ENCODE peak calls at places on chromosome 2, in ten cellular contexts. U is vagina; M is right lobe of liver; R is IMR-90; Q is tibial nerve; I is HL-60; E is right cardiac atrium; T is bronchial epithelial cell; H is CD8-positive, alpha-beta T cell; W is prostate gland. J is an unnamed sample. For H3K27me3, the result is how much of the 10 kb centered on the place peaks cover.

GRCh38 chr2:48532174-48532573 is 2.2 kb downstream of the STON1 start:
- DNase-seq in U (no peak), M (no peak), R (no peak), Q (no peak), I (no peak), E (no peak), T (no peak), H (no peak), W (no peak), J (no peak)

GRCh38 chr2:222756951-222757645 is 85.6 kb downstream of the MOGAT1 start:
- DNase-seq in U (no peak), M (no peak), R (peak), Q (no peak), I (no peak), E (no peak), T (peak), H (no peak), W (no peak), J (no peak)

GRCh38 chr2:2750867-2751714 is 420.0 kb upstream of the MYT1L start:
- DNase-seq in U (no peak), M (no peak), R (no peak), Q (no peak), I (no peak), E (no peak), T (no peak), H (no peak), W (no peak), J (no peak)

GRCh38 chr2:7992612-7993596 is 689.0 kb upstream of the ID2 start:
- DNase-seq in U (no peak), M (no peak), R (peak), Q (no peak), I (peak), E (no peak), T (peak), H (no peak), W (no peak), J (no peak)

GRCh38 chr2:88852753-88853402 is 161.4 kb downstream of the RPIA start:
- DNase-seq in U (no peak), M (no peak), R (no peak), Q (no peak), I (no peak), E (peak), T (no peak), H (no peak), W (no peak), J (no peak)

GRCh38 chr2:54695378-54695777 is 28.1 kb upstream of the EML6 start:
- DNase-seq in U (no peak), M (no peak), R (no peak), Q (no peak), I (no peak), E (no peak), T (no peak), H (no peak), W (no peak), J (no peak)

GRCh38 chr2:127004893-127005600 is 101.9 kb downstream of the BIN1 start:
- DNase-seq in U (no peak), M (no peak), R (no peak), Q (no peak), I (no peak), E (no peak), T (no peak), H (no peak), W (no peak), J (no peak)

GRCh38 chr2:179953359-179953758 is 53.7 kb downstream of the CWC22 start:
- DNase-seq in U (no peak), M (no peak), R (no peak), Q (no peak), I (no peak), E (no peak), T (no peak), H (no peak), W (no peak), J (no peak)

GRCh38 chr2:180728928-180729559 is 251.4 kb upstream of the UBE2E3 start:
- DNase-seq in U (no peak), M (no peak), R (peak), Q (no peak), I (no peak), E (no peak), T (peak), H (no peak), W (no peak), J (no peak)

GRCh38 chr2:85666435-85666924 is 1.5 kb downstream of the SFTPB start:
- DNase-seq in U (no peak), M (no peak), R (no peak), Q (no peak), I (peak), E (no peak), T (no peak), H (no peak), W (no peak), J (no peak)

GRCh38 chr2:179417436-179417949 is 152.9 kb upstream of the SESTD1 start:
- DNase-seq in U (no peak), M (no peak), R (no peak), Q (no peak), I (no peak), E (no peak), T (no peak), H (no peak), W (no peak), J (no peak)

GRCh38 chr2:184756885-184757284 is 158.6 kb downstream of the ZNF804A start:
- DNase-seq in U (no peak), M (no peak), R (peak), Q (no peak), I (no peak), E (no peak), T (no peak), H (no peak), W (no peak), J (no peak)

GRCh38 chr2:32262105-32262504 is 2.6 kb downstream of the NLRC4 start:
- DNase-seq in U (no peak), M (no peak), R (no peak), Q (no peak), I (peak), E (no peak), T (no peak), H (no peak), W (no peak), J (no peak)

GRCh38 chr2:157004789-157005188 is 252.7 kb upstream of the GALNT5 start:
- DNase-seq in U (no peak), M (no peak), R (no peak), Q (no peak), I (no peak), E (no peak), T (no peak), H (no peak), W (no peak), J (no peak)

GRCh38 chr2:95525294-95526035 is 40.9 kb upstream of the TRIM43B start:
- DNase-seq in U (no peak), M (no peak), R (no peak), Q (no peak), I (no peak), E (peak), T (no peak), H (no peak), W (peak), J (no peak)

GRCh38 chr2:36459725-36460137 is 104.2 kb downstream of the CRIM1 start:
- DNase-seq in U (no peak), M (no peak), R (peak), Q (no peak), I (no peak), E (no peak), T (peak), H (no peak), W (no peak), J (peak)

GRCh38 chr2:24702800-24703199 is 90.4 kb downstream of the PTRHD1 start:
- DNase-seq in U (no peak), M (no peak), R (peak), Q (no peak), I (no peak), E (no peak), T (peak), H (no peak), W (no peak), J (peak)

GRCh38 chr2:16682431-16683130 is 16.9 kb upstream of the CYRIA start:
- DNase-seq in U (no peak), M (no peak), R (no peak), Q (no peak), I (no peak), E (no peak), T (no peak), H (no peak), W (no peak), J (no peak)
- H3K27me3 ChIP-seq in U (under half), M (under half), R (under half), Q (under half), I (under half), E (under half), T (under half), H (under half), W (under half), J (under half)

GRCh38 chr2:165795011-165795410 is 964 bp upstream of the GALNT3 start:
- DNase-seq in U (no peak), M (no peak), R (peak), Q (no peak), I (no peak), E (no peak), T (peak), H (no peak), W (no peak), J (no peak)
- H3K27me3 ChIP-seq in U (under half), M (under half), R (under half), Q (under half), I (under half), E (under half), T (under half), H (under half), W (under half), J (under half)

GRCh38 chr2:129849559-129850160 is 129.8 kb upstream of the RAB6C start:
- DNase-seq in U (no peak), M (no peak), R (peak), Q (no peak), I (peak), E (no peak), T (peak), H (no peak), W (no peak), J (peak)
- H3K27me3 ChIP-seq in U (under half), M (under half), R (under half), Q (under half), I (under half), E (under half), T (under half), H (under half), W (under half), J (under half)

DNA sequence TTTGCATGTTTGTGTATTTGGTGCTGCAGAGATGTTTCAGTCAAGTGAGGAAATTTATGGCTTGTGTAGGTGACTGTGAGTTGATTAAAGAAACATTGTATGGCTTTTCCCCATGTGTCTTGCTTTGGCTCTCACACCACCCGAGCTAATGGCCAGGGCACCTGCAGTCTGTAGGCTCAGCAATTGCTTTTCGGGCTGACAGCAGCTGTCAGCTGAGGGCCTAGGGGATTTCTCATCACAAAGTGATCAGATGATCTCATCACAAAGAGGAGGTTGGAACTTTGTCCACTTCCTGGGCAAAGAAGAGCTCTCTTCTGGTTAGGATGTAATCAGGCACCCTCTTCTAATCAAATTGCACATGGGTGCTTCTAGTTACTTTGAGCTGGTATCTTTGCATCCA is 632.2 kb downstream of the SLC4A3 start:
- DNase-seq in U (no peak), M (no peak), R (no peak), Q (no peak), I (no peak), E (no peak), T (no peak), H (no peak), W (no peak), J (no peak)
- H3K27me3 ChIP-seq in U (under half), M (under half), R (under half), Q (under half), I (under half), E (under half), T (under half), H (under half), W (under half), J (under half)

DNA sequence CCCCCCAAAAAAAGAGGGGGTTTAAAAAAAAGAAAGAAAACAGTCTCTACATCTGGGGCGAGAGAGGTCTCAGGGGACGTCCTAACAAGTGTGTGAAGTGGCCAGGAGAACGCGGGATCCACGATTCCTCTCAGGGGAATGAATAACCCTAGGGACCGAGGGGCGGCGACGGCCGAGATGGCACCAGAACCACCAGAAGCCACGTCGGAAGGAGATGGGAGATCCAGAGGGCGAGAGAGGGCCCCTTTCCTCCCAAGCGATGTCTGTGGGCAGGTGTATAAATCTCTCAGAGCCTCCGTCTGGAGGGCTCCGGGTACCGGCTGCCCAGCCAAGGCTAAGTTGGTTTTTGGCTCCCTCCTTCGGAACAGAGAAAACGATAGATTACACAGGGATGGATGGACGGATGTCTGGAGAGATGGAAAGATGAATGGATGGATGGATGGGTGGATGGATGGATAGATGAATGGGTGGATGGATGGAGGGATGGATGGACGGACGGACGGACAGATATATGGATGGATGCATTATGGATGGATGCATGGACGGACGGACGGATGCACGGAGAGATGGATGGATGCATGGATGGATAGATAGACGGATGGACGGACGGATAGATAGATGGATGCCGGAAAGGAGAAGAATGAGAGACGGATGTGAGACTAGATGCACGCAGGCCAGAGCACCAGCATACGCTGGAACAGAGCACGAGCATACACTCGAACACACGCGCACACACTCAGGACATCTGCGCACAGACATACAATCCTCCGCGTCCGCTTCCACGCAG is 1.6 kb downstream of the EPHA4 start:
- DNase-seq in U (no peak), M (no peak), R (peak), Q (no peak), I (no peak), E (peak), T (peak), H (peak), W (peak), J (peak)
- H3K27me3 ChIP-seq in U (under half), M (under half), R (under half), Q (under half), I (half or more), E (under half), T (under half), H (under half), W (under half), J (under half)

GRCh38 chr2:118148809-118149208 is 60.5 kb downstream of the INSIG2 start:
- DNase-seq in U (no peak), M (no peak), R (no peak), Q (no peak), I (no peak), E (no peak), T (no peak), H (no peak), W (peak), J (no peak)
- H3K27me3 ChIP-seq in U (under half), M (under half), R (under half), Q (under half), I (under half), E (under half), T (under half), H (under half), W (under half), J (under half)

DNA sequence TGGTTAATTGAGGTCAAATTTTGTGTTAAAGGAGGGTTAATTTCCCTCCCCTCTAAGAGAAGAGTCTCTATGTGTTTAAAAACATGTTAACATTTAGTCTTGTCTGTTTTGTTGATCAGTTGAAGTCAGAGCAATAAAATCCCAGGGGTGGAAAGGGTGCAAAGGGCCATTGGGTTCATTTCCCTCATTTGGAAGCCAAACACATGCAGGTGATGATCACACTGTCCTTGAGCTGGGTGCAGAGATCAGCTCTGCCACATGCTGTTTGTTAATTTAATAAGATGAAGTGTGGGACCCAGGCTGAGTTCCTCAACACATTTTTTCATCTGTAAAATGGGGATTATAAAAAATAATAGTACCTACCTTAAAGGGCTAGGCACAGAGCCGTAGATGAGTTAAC is 260.9 kb downstream of the LPIN1 start:
- DNase-seq in U (no peak), M (peak), R (no peak), Q (no peak), I (no peak), E (no peak), T (no peak), H (no peak), W (no peak), J (no peak)
- H3K27me3 ChIP-seq in U (under half), M (under half), R (under half), Q (under half), I (under half), E (under half), T (under half), H (under half), W (under half), J (under half)

J was measured in HAP-1.